ENCODE peak calls at places on chromosomes 1 and 21, in five cellular contexts. One of them, this sample, is unnamed.

GRCh38 chr1:227766015-227766634 is 30.9 kb downstream of the SNAP47 start:
- DNase-seq in GM23338: no peak
- DNase-seq in stimulated activated CD8-positive, alpha-beta memory T cell treated with anti-CD3 and anti-CD28 coated beads, Interleukin-15, amount 100 ng/mL, for 1 hour: peak; percentile 58
- DNase-seq in GM03348: no peak
- DNase-seq in effector memory CD4-positive, alpha-beta T cell: peak; percentile 57
- DNase-seq in this sample: peak; percentile 65

GRCh38 chr1:156816561-156817328 is at the start of gene SH2D2A:
- DNase-seq in GM23338: no peak
- DNase-seq in stimulated activated CD8-positive, alpha-beta memory T cell treated with anti-CD3 and anti-CD28 coated beads, Interleukin-15, amount 100 ng/mL, for 1 hour: peak; percentile 90
- DNase-seq in GM03348: no peak
- DNase-seq in effector memory CD4-positive, alpha-beta T cell: peak; percentile 96
- DNase-seq in this sample: peak; percentile 94

GRCh38 chr1:23593042-23593521 is 33.8 kb upstream of the ID3 start:
- DNase-seq in GM23338: no peak
- DNase-seq in stimulated activated CD8-positive, alpha-beta memory T cell treated with anti-CD3 and anti-CD28 coated beads, Interleukin-15, amount 100 ng/mL, for 1 hour: no peak
- DNase-seq in GM03348: no peak
- DNase-seq in effector memory CD4-positive, alpha-beta T cell: no peak
- DNase-seq in this sample: no peak

GRCh38 chr1:15531003-15531402 is 4.4 kb downstream of the DNAJC16 start:
- DNase-seq in GM23338: no peak
- DNase-seq in stimulated activated CD8-positive, alpha-beta memory T cell treated with anti-CD3 and anti-CD28 coated beads, Interleukin-15, amount 100 ng/mL, for 1 hour: no peak
- DNase-seq in GM03348: no peak
- DNase-seq in effector memory CD4-positive, alpha-beta T cell: no peak
- DNase-seq in this sample: no peak

GRCh38 chr21:23401278-23401677 is 2206.0 kb downstream of the MRPL39 start:
- DNase-seq in GM23338: peak; percentile 58
- DNase-seq in stimulated activated CD8-positive, alpha-beta memory T cell treated with anti-CD3 and anti-CD28 coated beads, Interleukin-15, amount 100 ng/mL, for 1 hour: no peak
- DNase-seq in GM03348: no peak
- DNase-seq in effector memory CD4-positive, alpha-beta T cell: no peak
- DNase-seq in this sample: no peak

GRCh38 chr1:207863893-207864535 is 46.9 kb downstream of the CD34 start:
- DNase-seq in GM23338: no peak
- DNase-seq in stimulated activated CD8-positive, alpha-beta memory T cell treated with anti-CD3 and anti-CD28 coated beads, Interleukin-15, amount 100 ng/mL, for 1 hour: no peak
- DNase-seq in GM03348: no peak
- DNase-seq in effector memory CD4-positive, alpha-beta T cell: no peak
- DNase-seq in this sample: peak; percentile 26

GRCh38 chr1:38815903-38816627 is 43.5 kb downstream of the RRAGC start:
- DNase-seq in GM23338: peak; percentile 53
- DNase-seq in stimulated activated CD8-positive, alpha-beta memory T cell treated with anti-CD3 and anti-CD28 coated beads, Interleukin-15, amount 100 ng/mL, for 1 hour: no peak
- DNase-seq in GM03348: no peak
- DNase-seq in effector memory CD4-positive, alpha-beta T cell: no peak
- DNase-seq in this sample: no peak

GRCh38 chr1:44390277-44390676 is 14.8 kb upstream of the RNF220 start:
- DNase-seq in GM23338: no peak
- DNase-seq in stimulated activated CD8-positive, alpha-beta memory T cell treated with anti-CD3 and anti-CD28 coated beads, Interleukin-15, amount 100 ng/mL, for 1 hour: no peak
- DNase-seq in GM03348: peak; percentile 64
- DNase-seq in effector memory CD4-positive, alpha-beta T cell: no peak
- DNase-seq in this sample: no peak

GRCh38 chr1:179509384-179509783 is 66.4 kb downstream of the NPHS2 start:
- DNase-seq in GM23338: no peak
- DNase-seq in stimulated activated CD8-positive, alpha-beta memory T cell treated with anti-CD3 and anti-CD28 coated beads, Interleukin-15, amount 100 ng/mL, for 1 hour: no peak
- DNase-seq in GM03348: no peak
- DNase-seq in effector memory CD4-positive, alpha-beta T cell: no peak
- DNase-seq in this sample: no peak

GRCh38 chr1:173477286-173478098 is at the start of gene PRDX6:
- DNase-seq in GM23338: peak; percentile 92
- DNase-seq in stimulated activated CD8-positive, alpha-beta memory T cell treated with anti-CD3 and anti-CD28 coated beads, Interleukin-15, amount 100 ng/mL, for 1 hour: peak; percentile 65
- DNase-seq in GM03348: peak; percentile 71
- DNase-seq in effector memory CD4-positive, alpha-beta T cell: peak; percentile 78
- DNase-seq in this sample: peak; percentile 81

GRCh38 chr1:117696567-117696966 is 90.7 kb downstream of the TENT5C start:
- DNase-seq in GM23338: no peak
- DNase-seq in stimulated activated CD8-positive, alpha-beta memory T cell treated with anti-CD3 and anti-CD28 coated beads, Interleukin-15, amount 100 ng/mL, for 1 hour: no peak
- DNase-seq in GM03348: no peak
- DNase-seq in effector memory CD4-positive, alpha-beta T cell: no peak
- DNase-seq in this sample: no peak

GRCh38 chr1:103106426-103107321 is 1.6 kb downstream of the COL11A1 start:
- DNase-seq in GM23338: peak; percentile 72
- DNase-seq in stimulated activated CD8-positive, alpha-beta memory T cell treated with anti-CD3 and anti-CD28 coated beads, Interleukin-15, amount 100 ng/mL, for 1 hour: no peak
- DNase-seq in GM03348: peak; percentile 76
- DNase-seq in effector memory CD4-positive, alpha-beta T cell: no peak
- DNase-seq in this sample: no peak

GRCh38 chr1:66809245-66809644 is 8.2 kb upstream of the INSL5 start:
- DNase-seq in GM23338: no peak
- DNase-seq in stimulated activated CD8-positive, alpha-beta memory T cell treated with anti-CD3 and anti-CD28 coated beads, Interleukin-15, amount 100 ng/mL, for 1 hour: no peak
- DNase-seq in GM03348: no peak
- DNase-seq in effector memory CD4-positive, alpha-beta T cell: no peak
- DNase-seq in this sample: no peak

GRCh38 chr1:99264201-99265021 is at the start of gene PLPPR4:
- DNase-seq in GM23338: peak; percentile 82
- DNase-seq in stimulated activated CD8-positive, alpha-beta memory T cell treated with anti-CD3 and anti-CD28 coated beads, Interleukin-15, amount 100 ng/mL, for 1 hour: no peak
- DNase-seq in GM03348: peak; percentile 81
- DNase-seq in effector memory CD4-positive, alpha-beta T cell: no peak
- DNase-seq in this sample: no peak

This sample was measured in effector CD4-positive, alpha-beta T cell.